ENCODE peak calls at places on chromosomes 4 and X, in nine cellular contexts. G is astrocyte, H is H1, V is PC-3, I is mammary epithelial cell, U is H9, Z is fibroblast of lung, X is SK-N-SH, L is A549. O is an unnamed sample.

GRCh38 chr4:85929926-85930325 is 429.9 kb downstream of the MAPK10 start:
- DNase-seq in L (no peak), V (no peak), X (no peak), U (no peak), Z (no peak), H (no peak), G (no peak), I (peak), O (no peak)

GRCh38 chr4:174654634-174655033 is 132.3 kb upstream of the HPGD start:
- DNase-seq in U (no peak), I (no peak), H (no peak), L (no peak), G (no peak), Z (no peak), X (no peak), V (no peak), O (no peak)

GRCh38 chr4:1055721-1056590 is 44.5 kb downstream of the FGFRL1 start:
- DNase-seq in Z (peak), I (no peak), H (no peak), L (no peak), G (no peak), U (peak), X (peak), V (no peak), O (no peak)

GRCh38 chrX:30735839-30736238 is 82.6 kb downstream of the GK start:
- DNase-seq in G (peak), U (peak), X (peak), H (peak), L (peak), Z (peak), V (peak), I (peak), O (peak)

GRCh38 chr4:71095141-71095939 is 101.9 kb downstream of the DCK start:
- DNase-seq in H (no peak), L (no peak), X (no peak), I (no peak), V (no peak), Z (peak), U (no peak), G (no peak), O (peak)

GRCh38 chr4:165378763-165379631 is at the start of gene CPE:
- DNase-seq in Z (peak), V (peak), L (peak), X (peak), I (peak), H (no peak), U (peak), G (peak), O (peak)

GRCh38 chr4:32268949-32269348 is 1548.8 kb downstream of the PCDH7 start:
- DNase-seq in H (no peak), Z (peak), G (no peak), X (no peak), U (no peak), L (no peak), I (peak), V (peak), O (no peak)

GRCh38 chr4:150006197-150006596 is 72.0 kb upstream of the DCLK2 start:
- DNase-seq in V (no peak), H (no peak), L (no peak), X (no peak), Z (no peak), U (no peak), I (no peak), G (peak), O (no peak)

GRCh38 chr4:10403633-10404445 is 53.4 kb downstream of the ZNF518B start:
- DNase-seq in U (no peak), Z (peak), I (peak), X (peak), H (peak), V (peak), G (peak), L (peak), O (peak)

GRCh38 chrX:137568741-137569469 is 3.0 kb downstream of the ZIC3 start:
- DNase-seq in I (no peak), V (no peak), L (no peak), H (no peak), X (no peak), U (peak), G (no peak), Z (no peak), O (no peak)

GRCh38 chrX:136812286-136812685 is 31.6 kb upstream of the ARHGEF6 start:
- DNase-seq in U (no peak), X (no peak), H (no peak), V (no peak), Z (peak), I (no peak), G (no peak), L (no peak), O (no peak)

GRCh38 chr4:109998867-109999303 is 86.2 kb downstream of the EGF start:
- DNase-seq in U (no peak), L (peak), X (peak), H (no peak), G (peak), V (peak), I (peak), Z (peak), O (peak)

GRCh38 chr4:101501421-101501820 is 154.1 kb upstream of the PPP3CA start:
- DNase-seq in U (no peak), V (no peak), I (peak), H (no peak), X (no peak), Z (no peak), G (no peak), L (no peak), O (no peak)

GRCh38 chr4:65724973-65725372 is 54.7 kb upstream of the EPHA5 start:
- DNase-seq in G (no peak), V (no peak), I (no peak), X (no peak), Z (no peak), L (no peak), U (no peak), H (no peak), O (no peak)

GRCh38 chr4:89482248-89482647 is 174.6 kb upstream of the GPRIN3 start:
- DNase-seq in Z (peak), X (peak), V (peak), I (peak), H (no peak), U (peak), G (peak), L (peak), O (peak)

GRCh38 chr4:169439244-169439643 is 168.5 kb upstream of the SH3RF1 start:
- DNase-seq in H (no peak), L (no peak), I (no peak), G (peak), Z (peak), X (no peak), V (no peak), U (no peak), O (peak)

GRCh38 chrX:103197721-103198306 is 17.1 kb upstream of the BEX4 start:
- DNase-seq in L (no peak), H (no peak), U (no peak), I (no peak), V (no peak), X (no peak), Z (peak), G (peak), O (no peak)

GRCh38 chr4:156295676-156296075 is 342.0 kb upstream of the CTSO start:
- DNase-seq in H (no peak), L (no peak), Z (peak), U (no peak), I (no peak), X (no peak), G (no peak), V (peak), O (no peak)

GRCh38 chr4:20493761-20494353 is 206.4 kb upstream of the PACRGL start:
- DNase-seq in U (no peak), L (no peak), X (no peak), Z (peak), I (no peak), G (peak), V (no peak), H (no peak), O (peak)

GRCh38 chr4:24024157-24024556 is 134.3 kb upstream of the PPARGC1A start:
- DNase-seq in L (no peak), G (peak), V (no peak), Z (peak), I (no peak), U (no peak), X (no peak), H (no peak), O (no peak)

GRCh38 chr4:100849319-100849718 is 331.5 kb upstream of the EMCN start:
- DNase-seq in U (no peak), L (no peak), G (no peak), Z (no peak), V (no peak), H (no peak), I (no peak), X (no peak), O (no peak)

GRCh38 chr4:84277923-84278322 is 221.2 kb downstream of the NKX6-1 start:
- DNase-seq in X (no peak), V (no peak), U (no peak), G (no peak), Z (no peak), L (no peak), I (no peak), H (no peak), O (no peak)

GRCh38 chr4:82583897-82584604 is 22.3 kb upstream of the TMEM150C start:
- DNase-seq in V (no peak), G (no peak), L (no peak), X (no peak), U (no peak), H (no peak), Z (peak), I (no peak), O (no peak)

GRCh38 chr4:16231570-16232252 is 5.4 kb upstream of the TAPT1 start:
- DNase-seq in Z (no peak), U (no peak), L (no peak), H (no peak), V (no peak), G (no peak), X (no peak), I (no peak), O (no peak)

GRCh38 chr4:156705291-156705690 is 266.3 kb downstream of the PDGFC start:
- DNase-seq in U (no peak), G (peak), Z (peak), V (peak), X (no peak), H (no peak), I (peak), L (no peak), O (no peak)

GRCh38 chr4:13888112-13888511 is 260.6 kb upstream of the BOD1L1 start:
- DNase-seq in X (no peak), I (peak), G (peak), H (no peak), L (no peak), Z (peak), V (peak), U (no peak), O (peak)

GRCh38 chr4:164606478-164606877 is 147.5 kb upstream of the SMIM31 start:
- DNase-seq in H (no peak), X (no peak), V (no peak), L (no peak), Z (no peak), I (no peak), G (no peak), U (no peak), O (no peak)

GRCh38 chrX:82813671-82814078 is 694.4 kb upstream of the POU3F4 start:
- DNase-seq in X (no peak), H (peak), V (peak), U (no peak), Z (peak), I (peak), L (peak), G (peak), O (peak)

GRCh38 chrX:109740076-109740809 is 7.2 kb upstream of the ACSL4 start:
- DNase-seq in V (peak), U (no peak), H (no peak), X (no peak), L (peak), I (peak), Z (peak), G (no peak), O (no peak)

GRCh38 chrX:150693782-150694574 is 782 bp downstream of the MTMR1 start:
- DNase-seq in X (peak), L (peak), Z (peak), U (peak), H (peak), I (peak), G (peak), V (peak), O (peak)

GRCh38 chr4:92359481-92359880 is 55.7 kb downstream of the GRID2 start:
- DNase-seq in U (no peak), L (no peak), V (no peak), Z (no peak), H (no peak), X (no peak), I (no peak), G (no peak), O (no peak)

GRCh38 chr4:109560687-109561452 is 824 bp downstream of the MCUB start:
- DNase-seq in L (peak), G (peak), X (peak), I (peak), H (no peak), U (peak), V (peak), Z (peak), O (peak)

GRCh38 chr4:42267724-42268123 is 115.3 kb upstream of the BEND4 start:
- DNase-seq in G (no peak), L (no peak), I (no peak), U (no peak), Z (no peak), X (no peak), H (no peak), V (no peak), O (no peak)

GRCh38 chr4:73451404-73451803 is 15.4 kb downstream of the AFP start:
- DNase-seq in G (peak), X (no peak), I (no peak), Z (peak), L (no peak), V (no peak), U (peak), H (no peak), O (no peak)

DNA sequence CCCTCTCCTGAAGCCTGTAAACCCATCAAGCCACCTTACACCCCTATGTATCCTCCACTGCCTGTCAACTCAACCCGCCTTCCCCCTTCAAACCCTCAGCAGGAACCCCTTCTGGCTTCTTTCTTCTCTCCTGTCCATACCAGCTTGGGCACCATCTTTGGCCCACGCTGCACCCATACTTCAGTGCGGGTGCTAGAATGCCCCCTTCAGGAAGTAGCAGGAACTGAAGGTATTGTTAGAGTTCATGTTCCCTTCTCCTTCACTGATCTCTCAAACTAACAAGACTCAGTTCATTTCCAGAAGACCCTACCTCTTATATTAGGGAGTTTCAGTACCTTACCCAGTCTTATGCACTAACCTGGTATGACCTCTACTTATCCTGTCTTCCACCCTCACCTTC is 1.5 kb upstream of the UGT2B17 start:
- DNase-seq in V (no peak), Z (no peak), I (no peak), X (no peak), L (no peak), U (no peak), G (no peak), H (no peak), O (no peak)
- TF ChIP-seq CTCF in V (peak), Z (no peak), I (no peak), X (no peak), L (no peak), U (no peak), G (no peak), H (no peak), O (no peak)

DNA sequence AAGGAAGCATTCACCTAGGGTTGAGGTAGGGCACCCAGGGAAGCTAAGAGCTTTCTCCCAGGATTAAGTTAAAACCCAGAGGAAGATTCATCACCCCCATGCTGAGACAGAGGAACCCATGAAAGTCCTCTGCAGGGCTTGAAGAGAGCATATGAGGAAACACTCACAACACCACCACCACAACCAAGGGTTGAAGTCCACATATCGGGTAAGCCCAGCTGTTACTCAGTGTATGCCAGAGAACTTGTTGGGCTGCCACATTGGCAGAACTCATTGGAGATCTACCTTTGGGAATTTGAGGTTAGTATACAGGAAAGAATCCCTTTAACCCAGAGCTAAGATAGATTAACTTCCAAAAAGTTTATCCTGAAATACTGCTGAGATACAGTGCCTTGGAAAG is 75.1 kb downstream of the INTS6L start:
- DNase-seq in U (no peak), Z (no peak), H (no peak), V (no peak), G (no peak), X (no peak), L (no peak), I (no peak), O (no peak)
- H3K4me2 ChIP-seq in U (no peak), Z (no peak), H (no peak), V (no peak), G (no peak), X (no peak), L (no peak), I (no peak), O (no peak)

DNA sequence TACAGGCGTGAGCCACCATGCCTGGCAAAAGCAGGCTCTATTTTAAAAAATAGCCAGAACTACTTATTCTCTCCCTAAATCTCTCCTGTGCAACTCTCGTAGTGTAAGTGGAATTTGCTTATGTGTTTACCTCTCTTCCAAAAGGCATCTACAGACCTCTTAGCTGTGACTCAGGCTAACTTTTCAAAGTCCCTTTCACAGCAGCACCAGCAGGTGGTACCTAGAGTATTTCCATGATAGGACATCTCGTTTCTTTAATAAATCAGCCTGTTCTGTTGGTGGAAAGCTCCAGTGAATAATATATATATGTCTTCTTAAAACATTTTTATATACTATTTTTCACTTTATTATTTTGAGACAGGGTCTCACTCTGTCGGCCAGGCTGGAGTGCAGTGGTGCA is 89.0 kb downstream of the NSUN7 start:
- DNase-seq in G (no peak), V (peak), Z (no peak), H (no peak), L (no peak), U (no peak), X (no peak), I (no peak), O (no peak)
- TF ChIP-seq CTCF in G (peak), V (peak), Z (peak), H (no peak), L (no peak), U (peak), X (peak), I (no peak), O (peak)

GRCh38 chrX:19746919-19747671 is 140.3 kb downstream of the SH3KBP1 start:
- DNase-seq in H (no peak), X (no peak), U (no peak), L (no peak), I (no peak), G (no peak), V (no peak), Z (no peak), O (no peak)
- H3K4me2 ChIP-seq in H (no peak), X (no peak), U (no peak), L (no peak), I (no peak), G (no peak), V (no peak), Z (no peak), O (no peak)

DNA sequence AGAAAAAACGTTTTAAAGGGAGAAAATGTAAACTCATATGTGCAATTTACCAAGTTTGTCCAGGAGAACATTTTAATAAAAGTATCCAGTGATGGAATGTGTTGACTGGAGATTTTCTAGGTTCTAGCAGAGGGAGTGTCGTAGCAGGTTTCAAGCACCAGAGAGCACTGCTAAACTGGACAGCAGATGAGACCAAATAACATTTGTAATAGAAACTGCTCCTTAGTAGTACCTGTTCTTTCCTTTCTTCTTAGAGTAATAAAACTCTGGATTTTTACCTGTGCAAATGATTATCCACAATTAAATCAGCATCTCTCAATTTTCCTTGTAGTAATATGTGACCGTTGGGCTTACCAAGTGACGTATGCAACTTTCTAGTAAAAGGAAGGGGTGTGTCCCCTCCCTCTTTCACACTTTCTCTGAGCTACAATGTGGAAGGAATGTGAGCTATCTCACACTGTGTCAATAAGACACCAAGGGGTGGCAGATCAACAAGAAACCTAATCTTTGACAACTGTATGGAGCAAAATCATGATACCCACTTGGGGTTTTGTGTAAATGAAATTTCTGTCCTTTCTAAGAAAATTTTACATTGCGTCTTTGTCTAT is 9.5 kb downstream of the HPGDS start:
- DNase-seq in U (no peak), Z (no peak), I (no peak), V (peak), X (no peak), L (no peak), G (no peak), H (no peak), O (peak)
- TF ChIP-seq CTCF in U (peak), Z (no peak), I (peak), V (peak), X (peak), L (peak), G (peak), H (peak), O (peak)

DNA sequence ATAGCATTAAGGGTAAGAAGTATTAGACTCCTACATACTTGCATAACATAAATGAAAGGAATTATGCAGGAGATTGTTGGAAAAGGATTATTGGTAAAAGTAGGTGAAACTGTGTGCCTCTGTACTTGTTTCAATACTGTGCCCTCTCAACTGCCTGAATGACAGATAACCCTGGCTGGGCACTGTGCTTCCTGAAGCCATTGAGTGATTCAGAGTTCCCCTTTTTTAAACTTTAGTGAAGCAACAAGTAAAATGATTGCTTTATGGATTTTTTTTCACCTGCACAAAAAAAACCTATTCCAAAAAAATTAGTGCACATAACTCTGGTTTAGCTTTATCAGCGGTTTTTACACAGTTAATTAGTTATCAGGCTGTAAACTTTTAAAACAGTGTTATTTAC is 204.8 kb downstream of the TRAM1L1 start:
- DNase-seq in H (no peak), L (no peak), G (no peak), V (no peak), U (no peak), Z (no peak), I (no peak), X (no peak), O (no peak)
- H3K4me2 ChIP-seq in H (no peak), L (no peak), G (no peak), V (no peak), U (no peak), Z (no peak), I (no peak), X (no peak), O (no peak)

DNA sequence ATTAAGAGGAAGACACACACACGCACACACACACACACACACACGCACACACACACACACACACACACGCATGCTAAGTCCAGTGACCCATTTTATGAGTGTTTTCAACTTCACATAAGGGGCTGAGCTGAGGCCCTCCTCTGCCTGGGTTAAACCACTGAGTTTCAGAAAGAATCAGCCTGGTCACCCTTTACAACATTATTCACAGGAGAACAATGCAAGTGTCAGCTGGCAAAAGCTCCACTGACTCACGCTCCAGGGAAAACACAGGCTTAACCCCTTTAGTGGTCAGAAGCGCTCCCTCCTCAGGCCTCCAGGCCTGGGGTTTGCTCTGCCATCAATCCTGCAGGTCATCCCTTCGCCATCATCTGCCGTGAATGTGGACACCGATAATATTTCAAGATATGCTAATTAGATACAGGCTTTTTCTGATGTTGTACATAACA is 46.9 kb downstream of the ACOX3 start:
- DNase-seq in G (peak), U (no peak), L (peak), V (peak), X (peak), H (no peak), Z (peak), I (peak), O (peak)
- TF ChIP-seq CTCF in G (peak), U (no peak), L (no peak), V (peak), X (peak), H (no peak), Z (peak), I (peak), O (peak)

GRCh38 chr4:52873861-52874343 is 11.8 kb downstream of the RASL11B start:
- DNase-seq in I (no peak), V (no peak), Z (no peak), X (no peak), H (peak), G (peak), L (no peak), U (peak), O (no peak)
- H3K4me2 ChIP-seq in I (peak), V (no peak), Z (no peak), X (no peak), H (peak), G (no peak), L (no peak), U (peak), O (no peak)